ENCODE peak calls at places on chromosomes 7 and 10, in four cellular contexts. N is HCT116; I is activated CD4-positive, CD25-positive, alpha-beta regulatory T cell treated with anti-CD3 and anti-CD28 coated beads, Interleukin-2, amount 50 U/mL, for 72 hours; D is NCI-H524. O is an unnamed sample.

GRCh38 chr10:86523348-86523747 is 1.8 kb upstream of the WAPL start:
- DNase-seq in N (peak; percentile 19), I (no peak), D (no peak), O (no peak)

GRCh38 chr7:27532256-27532783 is 130.4 kb downstream of the HIBADH start:
- DNase-seq in N (no peak), I (no peak), D (no peak), O (no peak)

GRCh38 chr10:26214004-26214403 is 2.6 kb upstream of the GAD2 start:
- DNase-seq in N (no peak), I (no peak), D (no peak), O (no peak)

GRCh38 chr10:84308481-84309304 is 19.7 kb upstream of the CCSER2 start:
- DNase-seq in N (no peak), I (no peak), D (no peak), O (no peak)

GRCh38 chr10:11881477-11882417 is 58.6 kb downstream of the PROSER2 start:
- DNase-seq in N (peak; percentile 94), I (no peak), D (no peak), O (no peak)

GRCh38 chr7:74586258-74587200 is 71.0 kb upstream of the GTF2I start:
- DNase-seq in N (no peak), I (no peak), D (no peak), O (no peak)

GRCh38 chr7:102978280-102978679 is 65.5 kb downstream of the LRRC17 start:
- DNase-seq in N (peak; percentile 67), I (no peak), D (no peak), O (peak; percentile 76)

GRCh38 chr10:127740596-127740995 is 3.6 kb downstream of the FOXI2 start:
- DNase-seq in N (no peak), I (no peak), D (peak; percentile 5), O (no peak)

GRCh38 chr7:120272261-120272895 is 597 bp upstream of the KCND2 start:
- DNase-seq in N (peak; percentile 37), I (no peak), D (peak; percentile 82), O (no peak)

GRCh38 chr7:43790834-43791233 is 32.4 kb downstream of the BLVRA start:
- DNase-seq in N (no peak), I (no peak), D (no peak), O (peak; percentile 28)

GRCh38 chr7:140421521-140421920 is 17.7 kb downstream of the RAB19 start:
- DNase-seq in N (no peak), I (no peak), D (no peak), O (no peak)

GRCh38 chr7:38584443-38585210 is 46.5 kb downstream of the AMPH start:
- DNase-seq in N (no peak), I (no peak), D (no peak), O (no peak)

GRCh38 chr10:57891201-57892006 is 376.3 kb downstream of the IPMK start:
- DNase-seq in N (no peak), I (no peak), D (no peak), O (no peak)

GRCh38 chr10:20100157-20100556 is 283.9 kb downstream of the PLXDC2 start:
- DNase-seq in N (no peak), I (no peak), D (no peak), O (no peak)

GRCh38 chr7:42238709-42239395 is 1.8 kb upstream of the GLI3 start:
- DNase-seq in N (no peak), I (no peak), D (no peak), O (no peak)

GRCh38 chr10:117541405-117541908 is 1.1 kb upstream of the EMX2 start:
- DNase-seq in N (no peak), I (no peak), D (peak; percentile 54), O (no peak)

GRCh38 chr10:115047705-115048104 is 45.5 kb upstream of the ATRNL1 start:
- DNase-seq in N (no peak), I (no peak), D (no peak), O (no peak)

GRCh38 chr10:127928021-127928806 is 21.3 kb downstream of the PTPRE start:
- DNase-seq in N (no peak), I (no peak), D (no peak), O (no peak)

GRCh38 chr7:29612596-29612995 is 49.0 kb downstream of the PRR15 start:
- DNase-seq in N (no peak), I (no peak), D (no peak), O (no peak)

GRCh38 chr7:6272481-6273323 is at the start of gene CYTH3:
- DNase-seq in N (no peak), I (peak; percentile 88), D (peak; percentile 74), O (peak; percentile 95)

GRCh38 chr7:78326870-78327269 is 528.3 kb downstream of the PHTF2 start:
- DNase-seq in N (no peak), I (no peak), D (no peak), O (no peak)

GRCh38 chr7:108282427-108282996 is 152.4 kb upstream of the LAMB4 start:
- DNase-seq in N (no peak), I (no peak), D (no peak), O (no peak)

GRCh38 chr7:1196950-1197349 is 35.7 kb upstream of the UNCX start:
- DNase-seq in N (no peak), I (no peak), D (no peak), O (no peak)

GRCh38 chr10:81081887-81082620 is 544.4 kb downstream of the SH2D4B start:
- DNase-seq in N (no peak), I (no peak), D (peak; percentile 43), O (no peak)

GRCh38 chr10:49089789-49090595 is 25.3 kb downstream of the VSTM4 start:
- DNase-seq in N (no peak), I (no peak), D (no peak), O (peak; percentile 18)

GRCh38 chr7:27112960-27113949 is 10.8 kb upstream of the HOXA2 start:
- DNase-seq in N (peak; percentile 60), I (no peak), D (peak; percentile 55), O (no peak)

O was measured in mesenteric fat pad.